ENCODE peak calls at places on chromosome 2, in five cellular contexts. K is mammary epithelial cell; H is mucosa of descending colon; A is colonic mucosa; R is effector memory CD4-positive, alpha-beta T cell. S is an unnamed sample. For H3K9me3, the result is how much of the 10 kb centered on the place peaks cover.

GRCh38 chr2:152166633-152167032 is 8.9 kb downstream of the STAM2 start:
- DNase-seq in A (no peak), R (no peak), H (no peak), K (no peak), S (no peak)

GRCh38 chr2:219661955-219662395 is 34.5 kb downstream of the SLC4A3 start:
- DNase-seq in H (no peak), R (no peak), K (peak), A (no peak), S (no peak)

GRCh38 chr2:75375646-75376582 is 176.6 kb upstream of the TACR1 start:
- DNase-seq in H (no peak), K (peak), R (no peak), A (no peak), S (no peak)

GRCh38 chr2:119276864-119277263 is 53.2 kb downstream of the STEAP3 start:
- DNase-seq in K (no peak), R (no peak), A (no peak), H (no peak), S (no peak)

GRCh38 chr2:102114851-102115497 is 27.6 kb upstream of the IL1R1 start:
- DNase-seq in K (no peak), H (no peak), R (no peak), A (no peak), S (no peak)

GRCh38 chr2:15668611-15669305 is 77.1 kb downstream of the DDX1 start:
- DNase-seq in K (no peak), A (no peak), H (no peak), R (no peak), S (no peak)

GRCh38 chr2:39513641-39514094 is 76.6 kb upstream of the MAP4K3 start:
- DNase-seq in K (peak), R (no peak), A (peak), H (peak), S (no peak)

GRCh38 chr2:168254158-168254935 is 7.0 kb upstream of the STK39 start:
- DNase-seq in K (peak), R (no peak), H (no peak), A (no peak), S (no peak)

GRCh38 chr2:96887419-96888081 is 17.7 kb upstream of the SEMA4C start:
- DNase-seq in H (no peak), K (no peak), A (no peak), R (no peak), S (no peak)

GRCh38 chr2:173741715-173742114 is 223.5 kb downstream of the SP3 start:
- DNase-seq in H (no peak), K (no peak), A (no peak), R (no peak), S (no peak)

GRCh38 chr2:151029406-151030157 is 232.1 kb downstream of the RBM43 start:
- DNase-seq in A (no peak), H (no peak), K (no peak), R (no peak), S (no peak)

GRCh38 chr2:191222507-191222906 is 22.7 kb upstream of the MYO1B start:
- DNase-seq in K (peak), R (no peak), A (no peak), H (no peak), S (no peak)

GRCh38 chr2:106057206-106057605 is 136.9 kb downstream of the UXS1 start:
- DNase-seq in H (no peak), R (peak), K (peak), A (no peak), S (no peak)

GRCh38 chr2:120204417-120204816 is 18.8 kb downstream of the TMEM185B start:
- DNase-seq in H (no peak), R (no peak), K (no peak), A (no peak), S (no peak)

GRCh38 chr2:148455791-148456190 is 188.8 kb upstream of the EPC2 start:
- DNase-seq in K (no peak), H (no peak), R (no peak), A (no peak), S (no peak)

GRCh38 chr2:31080361-31080760 is 57.9 kb downstream of the GALNT14 start:
- DNase-seq in K (no peak), R (no peak), A (no peak), H (no peak), S (no peak)

GRCh38 chr2:25251461-25252273 is 83.3 kb upstream of the POMC start:
- DNase-seq in K (peak), A (peak), H (peak), R (no peak), S (peak)

GRCh38 chr2:112642961-112643360 is 2.8 kb upstream of the SLC20A1 start:
- DNase-seq in R (no peak), H (no peak), A (no peak), K (no peak), S (no peak)

GRCh38 chr2:23912054-23912453 is 14.9 kb downstream of the ATAD2B start:
- DNase-seq in R (no peak), H (no peak), A (no peak), K (no peak), S (no peak)

GRCh38 chr2:20594957-20595356 is 55.9 kb downstream of the HS1BP3 start:
- DNase-seq in H (no peak), A (no peak), K (no peak), R (no peak), S (no peak)

GRCh38 chr2:33241581-33241980 is 234.9 kb upstream of the RASGRP3 start:
- DNase-seq in A (no peak), R (no peak), H (no peak), K (no peak), S (no peak)

GRCh38 chr2:6952116-6952515 is 34.9 kb downstream of the RNF144A start:
- DNase-seq in R (no peak), H (no peak), K (no peak), A (no peak), S (no peak)

GRCh38 chr2:162301151-162301804 is 17.2 kb downstream of the IFIH1 start:
- DNase-seq in R (no peak), K (peak), H (peak), A (no peak), S (peak)

GRCh38 chr2:209977386-209978239 is 24.8 kb upstream of the RPE start:
- DNase-seq in K (peak), H (no peak), A (no peak), R (no peak), S (no peak)

GRCh38 chr2:215816424-215816823 is 196.9 kb downstream of the MREG start:
- DNase-seq in K (no peak), H (peak), R (no peak), A (peak), S (no peak)

GRCh38 chr2:7043689-7044088 is 126.5 kb downstream of the RNF144A start:
- DNase-seq in H (no peak), K (no peak), R (no peak), A (no peak), S (no peak)

GRCh38 chr2:27050281-27050995 is 1.0 kb upstream of the AGBL5 start:
- DNase-seq in A (peak), R (peak), K (peak), H (peak), S (peak)

GRCh38 chr2:232245111-232245510 is 133.4 kb upstream of the ALPP start:
- DNase-seq in K (no peak), A (no peak), R (no peak), H (no peak), S (no peak)

GRCh38 chr2:2840101-2840531 is 509.0 kb upstream of the MYT1L start:
- DNase-seq in H (no peak), K (no peak), A (peak), R (no peak), S (no peak)

GRCh38 chr2:181911830-181912229 is 20.3 kb downstream of the ITPRID2 start:
- DNase-seq in K (no peak), A (no peak), H (no peak), R (no peak), S (no peak)

GRCh38 chr2:939936-940620 is 10.6 kb upstream of the SNTG2 start:
- DNase-seq in A (no peak), H (no peak), K (no peak), R (no peak), S (no peak)

GRCh38 chr2:178273787-178274360 is 79.6 kb downstream of the OSBPL6 start:
- DNase-seq in H (no peak), K (no peak), R (no peak), A (no peak), S (no peak)

GRCh38 chr2:44188696-44189095 is 20.0 kb downstream of the PPM1B start:
- DNase-seq in K (no peak), H (no peak), R (no peak), A (no peak), S (no peak)

GRCh38 chr2:30756051-30756719 is 51.1 kb downstream of the CAPN13 start:
- DNase-seq in H (no peak), K (peak), R (no peak), A (no peak), S (no peak)

DNA sequence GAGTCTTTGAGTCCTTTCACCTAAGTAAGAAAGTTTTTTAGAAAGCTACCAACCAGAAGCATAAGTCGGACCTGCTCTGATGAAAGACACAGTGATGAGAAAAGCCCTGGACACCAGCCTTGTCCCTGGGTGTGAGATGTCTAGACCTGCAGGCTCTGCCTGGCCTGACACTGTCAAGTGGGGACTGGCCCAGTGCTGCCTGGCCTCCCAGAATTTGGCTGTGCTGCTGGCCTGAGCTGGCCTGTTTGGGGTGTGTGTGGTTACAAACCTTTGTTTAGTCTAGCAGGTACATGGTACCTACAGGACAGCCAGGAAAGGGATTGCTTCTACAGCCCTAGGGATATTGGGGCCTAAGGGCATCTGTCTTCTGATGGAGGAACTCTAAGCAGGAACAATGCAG is 48.3 kb downstream of the ASB1 start:
- DNase-seq in K (peak), R (no peak), A (no peak), H (no peak), S (no peak)
- H3K9me3 ChIP-seq in K (under half), R (under half), A (under half), H (under half), S (under half)

DNA sequence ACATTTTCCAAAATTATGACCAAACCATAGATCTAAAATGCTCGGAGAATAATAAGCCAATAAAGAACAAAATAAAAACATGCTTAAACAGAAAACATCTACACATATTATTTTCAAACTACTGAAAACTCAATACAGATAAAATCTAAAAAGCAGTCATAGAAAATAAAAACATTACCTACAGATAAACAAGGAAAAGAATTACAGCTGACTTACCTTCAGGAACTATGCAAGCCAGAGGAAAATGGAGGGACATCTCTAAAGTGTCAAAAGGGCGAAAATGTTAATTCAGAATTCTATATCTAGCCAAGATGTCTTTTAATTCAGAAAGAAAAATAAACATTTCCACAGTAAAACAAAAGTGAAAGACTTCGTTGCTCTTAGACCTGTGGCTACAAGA is 112.9 kb upstream of the GYPC start:
- DNase-seq in R (no peak), H (no peak), K (no peak), A (no peak), S (no peak)
- H3K9me3 ChIP-seq in R (under half), H (under half), K (under half), A (under half), S (under half)

GRCh38 chr2:11405599-11406491 is 60.1 kb downstream of the E2F6 start:
- DNase-seq in A (peak), K (no peak), R (no peak), H (peak), S (no peak)

GRCh38 chr2:11410101-11410500 is 55.9 kb downstream of the E2F6 start:
- DNase-seq in K (no peak), A (no peak), R (no peak), H (no peak), S (no peak)

GRCh38 chr2:11406492-11407381 is 59.2 kb downstream of the E2F6 start:
- DNase-seq in K (peak), R (no peak), H (no peak), A (no peak), S (no peak)

GRCh38 chr2:11409184-11409959 is 56.6 kb downstream of the E2F6 start:
- DNase-seq in K (no peak), H (no peak), A (no peak), R (no peak), S (no peak)

GRCh38 chr2:11407413-11407812 is 58.5 kb downstream of the E2F6 start:
- DNase-seq in H (no peak), A (no peak), K (no peak), R (no peak), S (no peak)
- H3K9me3 ChIP-seq in H (under half), A (under half), K (under half), R (under half), S (under half)

GRCh38 chr2:239412914-239413603 is 12.2 kb upstream of the HDAC4 start:
- DNase-seq in R (no peak), A (no peak), H (no peak), K (no peak), S (no peak)
- H3K9me3 ChIP-seq in R (under half), A (under half), H (under half), K (under half), S (under half)

DNA sequence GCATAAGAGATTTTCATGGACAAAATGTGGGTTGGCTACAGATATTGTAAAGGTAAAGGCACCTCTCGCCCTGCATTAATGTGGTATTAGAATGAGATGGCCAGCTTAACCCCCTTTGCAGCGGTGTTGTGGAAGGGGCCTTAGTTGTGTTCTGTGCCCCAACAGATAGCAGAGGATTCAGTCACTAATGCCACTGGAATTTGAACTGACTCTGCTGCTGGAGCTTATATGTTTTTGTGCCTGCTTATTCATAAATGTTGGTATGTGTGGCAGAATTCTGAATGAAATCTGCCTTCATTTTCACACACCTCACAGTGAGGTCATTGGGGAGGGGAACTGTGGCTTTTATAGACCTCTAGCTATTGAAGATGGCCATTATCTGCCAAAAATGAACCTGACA is 90.7 kb upstream of the ITGA6 start:
- DNase-seq in A (no peak), H (no peak), R (no peak), K (no peak), S (no peak)
- H3K9me3 ChIP-seq in A (under half), H (under half), R (under half), K (under half), S (under half)